ENCODE peak calls at places on chromosomes 1 and 21, in five cellular contexts. Q is astrocyte, Y is GM12865, A is foreskin fibroblast, V is right atrium auricular region. G is an unnamed sample.

GRCh38 chr1:9297831-9298230 is 5.1 kb downstream of the SPSB1 start:
- DNase-seq in Q (no peak), Y (no peak), A (no peak), V (no peak), G (no peak)

GRCh38 chr21:44949161-44950015 is 9.6 kb downstream of the SLX9 start:
- DNase-seq in Q (peak), Y (peak), A (peak), V (peak), G (peak)

GRCh38 chr1:87959236-87959635 is 630.6 kb downstream of the LMO4 start:
- DNase-seq in Q (no peak), Y (no peak), A (no peak), V (no peak), G (no peak)

GRCh38 chr1:11685210-11685752 is 4.3 kb upstream of the MAD2L2 start:
- DNase-seq in Q (no peak), Y (no peak), A (no peak), V (no peak), G (no peak)

GRCh38 chr1:168372857-168373520 is 92.3 kb downstream of the TBX19 start:
- DNase-seq in Q (no peak), Y (no peak), A (no peak), V (no peak), G (no peak)

GRCh38 chr1:240312872-240313271 is 221.2 kb downstream of the FMN2 start:
- DNase-seq in Q (peak), Y (no peak), A (peak), V (no peak), G (no peak)

GRCh38 chr1:206001476-206001888 is 1.7 kb downstream of the RAB7B start:
- DNase-seq in Q (peak), Y (no peak), A (peak), V (peak), G (no peak)

GRCh38 chr1:243917863-243918565 is 68.0 kb upstream of the AKT3 start:
- DNase-seq in Q (peak), Y (no peak), A (peak), V (no peak), G (no peak)

GRCh38 chr1:159944623-159945455 is 574 bp downstream of the IGSF9 start:
- DNase-seq in Q (no peak), Y (no peak), A (no peak), V (no peak), G (no peak)

GRCh38 chr21:17340081-17340480 is 172.8 kb upstream of the CXADR start:
- DNase-seq in Q (no peak), Y (no peak), A (no peak), V (no peak), G (no peak)

GRCh38 chr1:116096013-116096618 is 15.1 kb upstream of the MAB21L3 start:
- DNase-seq in Q (no peak), Y (no peak), A (no peak), V (no peak), G (no peak)

GRCh38 chr1:239354211-239354610 is 32.2 kb upstream of the CHRM3 start:
- DNase-seq in Q (peak), Y (no peak), A (no peak), V (no peak), G (no peak)

GRCh38 chr1:154403300-154403943 is 1.7 kb upstream of the IL6R start:
- DNase-seq in Q (no peak), Y (no peak), A (no peak), V (no peak), G (no peak)

GRCh38 chr1:177909416-177909815 is 60.4 kb downstream of the SEC16B start:
- DNase-seq in Q (no peak), Y (no peak), A (no peak), V (no peak), G (no peak)
- TF ChIP-seq CTCF in Q (no peak), Y (no peak), A (no peak), V (no peak), G (no peak)

GRCh38 chr1:197360068-197360467 is 92.0 kb downstream of the CRB1 start:
- DNase-seq in Q (no peak), Y (no peak), A (peak), V (no peak), G (no peak)

GRCh38 chr1:197355248-197355995 is 87.4 kb downstream of the CRB1 start:
- DNase-seq in Q (no peak), Y (no peak), A (no peak), V (no peak), G (no peak)

GRCh38 chr1:197352011-197352410 is 84.0 kb downstream of the CRB1 start:
- DNase-seq in Q (no peak), Y (no peak), A (peak), V (no peak), G (no peak)

GRCh38 chr1:197358959-197359358 is 90.9 kb downstream of the CRB1 start:
- DNase-seq in Q (no peak), Y (no peak), A (no peak), V (no peak), G (no peak)

GRCh38 chr1:197356723-197357533 is 88.9 kb downstream of the CRB1 start:
- DNase-seq in Q (peak), Y (peak), A (peak), V (no peak), G (no peak)
- TF ChIP-seq CTCF in Q (peak), Y (peak), A (peak), V (peak), G (peak)

GRCh38 chr1:94063379-94063778 is 57.6 kb downstream of the ABCA4 start:
- DNase-seq in Q (peak), Y (no peak), A (peak), V (no peak), G (no peak)
- TF ChIP-seq CTCF in Q (peak), Y (no peak), A (peak), V (peak), G (peak)

GRCh38 chr1:212129781-212130180 is 94.2 kb downstream of the DTL start:
- DNase-seq in Q (no peak), Y (no peak), A (no peak), V (no peak), G (no peak)
- TF ChIP-seq CTCF in Q (no peak), Y (no peak), A (no peak), V (no peak), G (no peak)

DNA sequence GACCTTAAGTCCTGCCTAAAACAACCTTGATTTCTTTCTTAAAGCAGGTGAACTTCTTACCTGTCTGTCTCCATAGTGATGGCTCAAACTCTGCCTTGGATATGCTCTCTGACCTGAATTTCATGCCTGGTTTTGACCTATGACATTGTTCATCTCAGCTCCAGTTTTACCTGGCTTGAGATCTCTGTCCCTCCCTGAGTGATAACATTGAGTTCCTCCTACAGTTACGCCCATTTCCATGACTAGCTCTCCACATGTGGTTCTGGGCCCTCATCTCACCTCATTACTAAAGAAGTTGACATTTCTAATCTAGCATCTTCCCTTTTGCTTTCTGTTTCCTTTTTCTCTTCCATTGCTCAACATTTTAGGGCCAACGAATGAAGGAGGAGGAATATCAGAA is 233.1 kb downstream of the HHIPL2 start:
- DNase-seq in Q (no peak), Y (no peak), A (no peak), V (no peak), G (no peak)
- TF ChIP-seq CTCF in Q (no peak), Y (no peak), A (no peak), V (no peak), G (no peak)

GRCh38 chr1:203628997-203629508 is 2.4 kb downstream of the ATP2B4 start:
- DNase-seq in Q (no peak), Y (no peak), A (peak), V (no peak), G (no peak)

GRCh38 chr1:203629509-203630082 is 3.0 kb downstream of the ATP2B4 start:
- DNase-seq in Q (no peak), Y (peak), A (peak), V (peak), G (peak)

GRCh38 chr1:203627819-203628184 is 1.2 kb downstream of the ATP2B4 start:
- DNase-seq in Q (no peak), Y (no peak), A (peak), V (no peak), G (no peak)

GRCh38 chr1:203626910-203627246 is 246 bp downstream of the ATP2B4 start:
- DNase-seq in Q (no peak), Y (no peak), A (no peak), V (no peak), G (no peak)

GRCh38 chr1:203628185-203628996 is 1.8 kb downstream of the ATP2B4 start:
- DNase-seq in Q (no peak), Y (no peak), A (peak), V (peak), G (peak)
- TF ChIP-seq CTCF in Q (no peak), Y (no peak), A (peak), V (no peak), G (peak)

DNA sequence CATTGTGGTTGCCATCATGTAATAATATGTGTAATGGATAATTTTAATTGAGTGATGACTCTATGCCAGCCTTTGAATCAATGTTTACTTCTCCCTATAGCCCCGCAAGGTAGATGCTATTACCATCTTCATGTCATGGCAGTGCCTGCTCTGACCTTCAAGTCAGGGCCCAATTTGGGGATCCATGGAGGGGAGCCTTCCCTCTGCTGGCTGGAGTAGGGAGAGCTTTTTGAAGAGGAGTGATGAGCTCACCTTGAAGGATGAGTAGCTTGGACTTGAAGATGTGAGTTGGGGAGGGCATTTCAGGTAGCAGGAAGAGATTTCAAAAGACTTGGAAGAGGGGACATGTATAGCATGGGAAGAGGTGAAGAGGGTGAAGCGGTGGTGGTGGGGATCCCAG is 189.2 kb downstream of the FOXD2 start:
- DNase-seq in Q (no peak), Y (no peak), A (no peak), V (no peak), G (peak)
- TF ChIP-seq CTCF in Q (no peak), Y (no peak), A (no peak), V (no peak), G (no peak)

G was measured in osteocyte.